ENCODE peak calls at places on chromosomes 4 and X, in seven cellular contexts. One of them, this sample, is unnamed.

GRCh38 chr4:140152760-140153418 is 1.1 kb downstream of the MAML3 start:
- DNase-seq in tibial nerve: peak; percentile 44
- DNase-seq in heart left ventricle: peak; percentile 78
- DNase-seq in adrenal gland: peak; percentile 63
- DNase-seq in ovary: peak; percentile 82
- DNase-seq in spleen: peak; percentile 91
- DNase-seq in IMR-90: peak; percentile 44
- DNase-seq in this sample: peak; percentile 86

GRCh38 chrX:97844161-97844560 is 960.5 kb downstream of the RPA4 start:
- DNase-seq in tibial nerve: no peak
- DNase-seq in heart left ventricle: no peak
- DNase-seq in adrenal gland: no peak
- DNase-seq in ovary: no peak
- DNase-seq in spleen: no peak
- DNase-seq in IMR-90: no peak
- DNase-seq in this sample: no peak

GRCh38 chr4:1201851-1202525 is 29.6 kb upstream of the SPON2 start:
- DNase-seq in tibial nerve: peak; percentile 53
- DNase-seq in heart left ventricle: peak; percentile 58
- DNase-seq in adrenal gland: peak; percentile 27
- DNase-seq in ovary: peak; percentile 74
- DNase-seq in spleen: peak; percentile 92
- DNase-seq in IMR-90: peak; percentile 95
- DNase-seq in this sample: peak; percentile 86

GRCh38 chrX:134803551-134804183 is 145.4 kb upstream of the PLAC1 start:
- DNase-seq in tibial nerve: no peak
- DNase-seq in heart left ventricle: no peak
- DNase-seq in adrenal gland: no peak
- DNase-seq in ovary: no peak
- DNase-seq in spleen: no peak
- DNase-seq in IMR-90: no peak
- DNase-seq in this sample: no peak

GRCh38 chr4:88526221-88526815 is 2.7 kb upstream of the PYURF start:
- DNase-seq in tibial nerve: no peak
- DNase-seq in heart left ventricle: no peak
- DNase-seq in adrenal gland: no peak
- DNase-seq in ovary: no peak
- DNase-seq in spleen: no peak
- DNase-seq in IMR-90: no peak
- DNase-seq in this sample: no peak

GRCh38 chrX:101685923-101686322 is 26.3 kb upstream of the ARMCX2 start:
- DNase-seq in tibial nerve: no peak
- DNase-seq in heart left ventricle: no peak
- DNase-seq in adrenal gland: no peak
- DNase-seq in ovary: no peak
- DNase-seq in spleen: no peak
- DNase-seq in IMR-90: no peak
- DNase-seq in this sample: no peak

GRCh38 chr4:155400893-155401292 is 24.1 kb upstream of the MAP9 start:
- DNase-seq in tibial nerve: no peak
- DNase-seq in heart left ventricle: no peak
- DNase-seq in adrenal gland: no peak
- DNase-seq in ovary: no peak
- DNase-seq in spleen: no peak
- DNase-seq in IMR-90: no peak
- DNase-seq in this sample: no peak

GRCh38 chr4:108058685-108059440 is 69.2 kb downstream of the HADH start:
- DNase-seq in tibial nerve: no peak
- DNase-seq in heart left ventricle: no peak
- DNase-seq in adrenal gland: no peak
- DNase-seq in ovary: no peak
- DNase-seq in spleen: no peak
- DNase-seq in IMR-90: peak; percentile 70
- DNase-seq in this sample: no peak

GRCh38 chr4:68175562-68176155 is 46.0 kb upstream of the TMPRSS11F start:
- DNase-seq in tibial nerve: peak; percentile 72
- DNase-seq in heart left ventricle: no peak
- DNase-seq in adrenal gland: peak; percentile 46
- DNase-seq in ovary: no peak
- DNase-seq in spleen: no peak
- DNase-seq in IMR-90: peak; percentile 51
- DNase-seq in this sample: no peak

GRCh38 chrX:132034648-132035047 is 11.5 kb downstream of the STK26 start:
- DNase-seq in tibial nerve: no peak
- DNase-seq in heart left ventricle: no peak
- DNase-seq in adrenal gland: no peak
- DNase-seq in ovary: no peak
- DNase-seq in spleen: no peak
- DNase-seq in IMR-90: no peak
- DNase-seq in this sample: no peak

GRCh38 chrX:115408736-115409390 is 119.3 kb downstream of the LUZP4 start:
- DNase-seq in tibial nerve: no peak
- DNase-seq in heart left ventricle: no peak
- DNase-seq in adrenal gland: no peak
- DNase-seq in ovary: no peak
- DNase-seq in spleen: no peak
- DNase-seq in IMR-90: peak; percentile 40
- DNase-seq in this sample: no peak

GRCh38 chrX:115413246-115413878 is 123.8 kb downstream of the LUZP4 start:
- DNase-seq in tibial nerve: no peak
- DNase-seq in heart left ventricle: no peak
- DNase-seq in adrenal gland: no peak
- DNase-seq in ovary: no peak
- DNase-seq in spleen: no peak
- DNase-seq in IMR-90: peak; percentile 72
- DNase-seq in this sample: no peak

GRCh38 chrX:115409551-115409950 is 120.0 kb downstream of the LUZP4 start:
- DNase-seq in tibial nerve: no peak
- DNase-seq in heart left ventricle: no peak
- DNase-seq in adrenal gland: no peak
- DNase-seq in ovary: no peak
- DNase-seq in spleen: no peak
- DNase-seq in IMR-90: peak; percentile 3
- DNase-seq in this sample: no peak

GRCh38 chrX:115410731-115411435 is 121.4 kb downstream of the LUZP4 start:
- DNase-seq in tibial nerve: no peak
- DNase-seq in heart left ventricle: no peak
- DNase-seq in adrenal gland: no peak
- DNase-seq in ovary: no peak
- DNase-seq in spleen: no peak
- DNase-seq in IMR-90: no peak
- DNase-seq in this sample: no peak
- H3K4me3 ChIP-seq in tibial nerve: no peak overlapping the region
- H3K4me3 ChIP-seq in heart left ventricle: no peak overlapping the region
- H3K4me3 ChIP-seq in adrenal gland: no peak overlapping the region
- H3K4me3 ChIP-seq in ovary: no peak overlapping the region
- H3K4me3 ChIP-seq in spleen: no peak overlapping the region
- H3K4me3 ChIP-seq in IMR-90: no peak overlapping the region
- H3K4me3 ChIP-seq in this sample: no peak overlapping the region

GRCh38 chrX:17499512-17499911 is 124.5 kb downstream of the NHS start:
- DNase-seq in tibial nerve: no peak
- DNase-seq in heart left ventricle: no peak
- DNase-seq in adrenal gland: no peak
- DNase-seq in ovary: no peak
- DNase-seq in spleen: no peak
- DNase-seq in IMR-90: no peak
- DNase-seq in this sample: no peak
- H3K4me1 ChIP-seq in tibial nerve: no peaks in the 10 kb centered on the region
- H3K4me1 ChIP-seq in heart left ventricle: no peaks in the 10 kb centered on the region
- H3K4me1 ChIP-seq in adrenal gland: no peaks in the 10 kb centered on the region
- H3K4me1 ChIP-seq in ovary: no peaks in the 10 kb centered on the region
- H3K4me1 ChIP-seq in spleen: no peaks in the 10 kb centered on the region
- H3K4me1 ChIP-seq in IMR-90: peaks cover 2% of the 10 kb centered on the region
- H3K4me1 ChIP-seq in this sample: peaks cover 6% of the 10 kb centered on the region

GRCh38 chr4:184446132-184446531 is 28.2 kb downstream of the IRF2 start:
- DNase-seq in tibial nerve: no peak
- DNase-seq in heart left ventricle: no peak
- DNase-seq in adrenal gland: no peak
- DNase-seq in ovary: no peak
- DNase-seq in spleen: no peak
- DNase-seq in IMR-90: no peak
- DNase-seq in this sample: no peak

GRCh38 chr4:184441461-184442392 is 32.6 kb downstream of the IRF2 start:
- DNase-seq in tibial nerve: no peak
- DNase-seq in heart left ventricle: no peak
- DNase-seq in adrenal gland: no peak
- DNase-seq in ovary: peak; percentile 45
- DNase-seq in spleen: no peak
- DNase-seq in IMR-90: peak; percentile 57
- DNase-seq in this sample: no peak

GRCh38 chr4:184444953-184445309 is 29.4 kb downstream of the IRF2 start:
- DNase-seq in tibial nerve: no peak
- DNase-seq in heart left ventricle: no peak
- DNase-seq in adrenal gland: no peak
- DNase-seq in ovary: no peak
- DNase-seq in spleen: peak; percentile 88
- DNase-seq in IMR-90: no peak
- DNase-seq in this sample: no peak

GRCh38 chr4:184443318-184443717 is 31.0 kb downstream of the IRF2 start:
- DNase-seq in tibial nerve: no peak
- DNase-seq in heart left ventricle: no peak
- DNase-seq in adrenal gland: no peak
- DNase-seq in ovary: no peak
- DNase-seq in spleen: no peak
- DNase-seq in IMR-90: no peak
- DNase-seq in this sample: no peak

DNA sequence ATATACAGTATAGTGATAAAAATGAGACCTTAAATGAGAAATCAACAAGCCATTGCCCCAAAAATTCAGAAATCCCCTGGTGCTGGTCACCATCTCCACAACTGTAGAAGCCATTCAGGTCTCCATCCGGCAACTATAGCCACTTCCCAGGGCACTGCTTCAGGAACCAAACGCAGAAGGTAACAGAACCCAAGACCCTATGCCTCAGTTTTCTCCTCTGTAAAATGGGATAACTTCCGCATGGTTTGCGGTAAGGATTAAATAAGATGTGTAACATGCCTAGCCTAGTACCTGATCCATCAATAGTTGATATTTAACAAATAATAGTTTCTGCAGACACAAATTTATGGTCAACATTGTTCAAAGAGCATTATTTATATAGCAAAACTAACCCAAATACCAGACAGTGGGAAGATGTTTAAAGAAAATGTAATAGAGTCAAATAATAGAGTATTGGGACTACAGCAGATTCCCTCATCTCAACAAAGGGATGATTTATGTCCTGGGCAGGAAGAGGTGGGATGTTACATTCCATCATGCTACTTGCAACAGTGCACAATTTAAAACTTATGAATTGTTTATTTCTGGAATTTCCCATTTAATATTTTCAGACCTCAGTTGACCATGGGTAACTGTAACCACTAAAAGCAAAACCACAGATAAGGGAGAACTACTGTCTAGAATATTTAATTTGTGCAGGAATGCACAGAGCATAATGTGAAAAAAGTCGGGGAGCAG is 30.0 kb downstream of the IRF2 start:
- DNase-seq in tibial nerve: no peak
- DNase-seq in heart left ventricle: no peak
- DNase-seq in adrenal gland: no peak
- DNase-seq in ovary: no peak
- DNase-seq in spleen: no peak
- DNase-seq in IMR-90: peak; percentile 66
- DNase-seq in this sample: no peak
- TF ChIP-seq POLR2A in tibial nerve: no peak
- TF ChIP-seq POLR2A in heart left ventricle: no peak
- TF ChIP-seq POLR2A in adrenal gland: no peak
- TF ChIP-seq POLR2A in ovary: no peak
- TF ChIP-seq POLR2A in spleen: no peak
- TF ChIP-seq POLR2A in IMR-90: no peak
- TF ChIP-seq POLR2A in this sample: no peak

GRCh38 chr4:79049840-79050520 is 110.7 kb upstream of the PAQR3 start:
- DNase-seq in tibial nerve: no peak
- DNase-seq in heart left ventricle: no peak
- DNase-seq in adrenal gland: no peak
- DNase-seq in ovary: no peak
- DNase-seq in spleen: no peak
- DNase-seq in IMR-90: no peak
- DNase-seq in this sample: no peak
- H3K4me3 ChIP-seq in tibial nerve: no peak overlapping the region
- H3K4me3 ChIP-seq in heart left ventricle: no peak overlapping the region
- H3K4me3 ChIP-seq in adrenal gland: no peak overlapping the region
- H3K4me3 ChIP-seq in ovary: no peak overlapping the region
- H3K4me3 ChIP-seq in spleen: no peak overlapping the region
- H3K4me3 ChIP-seq in IMR-90: no peak overlapping the region
- H3K4me3 ChIP-seq in this sample: no peak overlapping the region

GRCh38 chr4:41192136-41192535 is 22.2 kb downstream of the APBB2 start:
- DNase-seq in tibial nerve: no peak
- DNase-seq in heart left ventricle: no peak
- DNase-seq in adrenal gland: no peak
- DNase-seq in ovary: no peak
- DNase-seq in spleen: no peak
- DNase-seq in IMR-90: peak; percentile 33
- DNase-seq in this sample: no peak

GRCh38 chr4:41185614-41186609 is 28.4 kb downstream of the APBB2 start:
- DNase-seq in tibial nerve: no peak
- DNase-seq in heart left ventricle: no peak
- DNase-seq in adrenal gland: no peak
- DNase-seq in ovary: no peak
- DNase-seq in spleen: no peak
- DNase-seq in IMR-90: peak; percentile 53
- DNase-seq in this sample: no peak

GRCh38 chr4:41189669-41190068 is 24.7 kb downstream of the APBB2 start:
- DNase-seq in tibial nerve: no peak
- DNase-seq in heart left ventricle: no peak
- DNase-seq in adrenal gland: no peak
- DNase-seq in ovary: no peak
- DNase-seq in spleen: no peak
- DNase-seq in IMR-90: no peak
- DNase-seq in this sample: no peak

GRCh38 chr4:41184009-41184408 is 30.3 kb downstream of the APBB2 start:
- DNase-seq in tibial nerve: no peak
- DNase-seq in heart left ventricle: no peak
- DNase-seq in adrenal gland: no peak
- DNase-seq in ovary: no peak
- DNase-seq in spleen: no peak
- DNase-seq in IMR-90: no peak
- DNase-seq in this sample: no peak

GRCh38 chr4:41189076-41189475 is 25.3 kb downstream of the APBB2 start:
- DNase-seq in tibial nerve: no peak
- DNase-seq in heart left ventricle: no peak
- DNase-seq in adrenal gland: no peak
- DNase-seq in ovary: no peak
- DNase-seq in spleen: no peak
- DNase-seq in IMR-90: peak; percentile 28
- DNase-seq in this sample: no peak
- H3K4me1 ChIP-seq in tibial nerve: no peaks in the 10 kb centered on the region
- H3K4me1 ChIP-seq in heart left ventricle: peaks cover 19% of the 10 kb centered on the region
- H3K4me1 ChIP-seq in adrenal gland: no peaks in the 10 kb centered on the region
- H3K4me1 ChIP-seq in ovary: peaks cover 5% of the 10 kb centered on the region
- H3K4me1 ChIP-seq in spleen: peaks cover 6% of the 10 kb centered on the region
- H3K4me1 ChIP-seq in IMR-90: peaks cover 7% of the 10 kb centered on the region
- H3K4me1 ChIP-seq in this sample: peaks cover 15% of the 10 kb centered on the region